ENCODE peak calls at places on chromosomes 12 and 14, in ten cellular contexts. C is left ventricle myocardium superior; Z is CD4-positive, alpha-beta T cell; B is stimulated activated naive B cell treated with anti-CD40 and anti-IgM and Interleukin-4, amounts not matched to agents 10 μg/mL and 1 μg/mL and 100 μg/mL, for 72 hours; K is Right ventricle myocardium inferior; M is natural killer cell; N is lower lobe of right lung; J is CD4-positive, CD25-positive, alpha-beta regulatory T cell; S is RWPE2; I is body of pancreas. A is an unnamed sample.

GRCh38 chr14:73143003-73143402 is 6.7 kb downstream of the PSEN1 start:
- ATAC-seq in M (no peak), K (no peak), Z (no peak), I (no peak), J (no peak), C (no peak), B (no peak), S (no peak), N (no peak), A (no peak)

GRCh38 chr12:66323017-66323416 is 20.7 kb downstream of the HELB start:
- ATAC-seq in J (no peak), C (no peak), Z (no peak), K (no peak), S (no peak), B (no peak), N (no peak), M (no peak), I (no peak), A (no peak)

GRCh38 chr12:60152756-60153155 is 556.9 kb downstream of the SLC16A7 start:
- ATAC-seq in Z (no peak), C (no peak), M (no peak), B (no peak), K (no peak), S (peak; percentile 88), N (no peak), J (no peak), I (no peak), A (no peak)

GRCh38 chr12:57449375-57449774 is 5.7 kb upstream of the INHBE start:
- ATAC-seq in K (no peak), I (no peak), Z (no peak), B (no peak), J (no peak), N (no peak), M (no peak), S (no peak), C (no peak), A (no peak)

GRCh38 chr12:108854055-108854452 is 3.3 kb downstream of the SSH1 start:
- ATAC-seq in M (no peak), K (no peak), C (peak; percentile 22), I (no peak), S (peak; percentile 23), N (peak; percentile 44), B (no peak), Z (no peak), J (no peak), A (no peak)

GRCh38 chr14:101853455-101854018 is 92.0 kb downstream of the PPP2R5C start:
- ATAC-seq in B (no peak), M (no peak), S (no peak), J (no peak), K (no peak), Z (no peak), I (no peak), N (peak; percentile 47), C (peak; percentile 14), A (no peak)

GRCh38 chr12:54725233-54725843 is 77.2 kb upstream of the DCD start:
- ATAC-seq in I (peak; percentile 59), M (peak; percentile 39), J (no peak), B (peak; percentile 22), C (no peak), S (peak; percentile 17), K (peak; percentile 26), Z (no peak), N (peak; percentile 31), A (no peak)

GRCh38 chr12:10319414-10319813 is 11.7 kb downstream of the KLRD1 start:
- ATAC-seq in N (no peak), K (no peak), I (no peak), M (peak; percentile 2), J (no peak), S (no peak), B (no peak), C (no peak), Z (no peak), A (no peak)

GRCh38 chr12:26198742-26199141 is 3.4 kb downstream of the SSPN start:
- ATAC-seq in N (no peak), B (no peak), S (peak; percentile 68), Z (no peak), K (peak; percentile 43), I (no peak), M (no peak), C (no peak), J (no peak), A (no peak)

GRCh38 chr14:32332415-32333116 is 3.5 kb downstream of the AKAP6 start:
- ATAC-seq in K (no peak), I (no peak), M (no peak), C (no peak), N (no peak), B (no peak), S (peak; percentile 86), J (no peak), Z (no peak), A (peak; percentile 96)

GRCh38 chr14:54335569-54336155 is 61.1 kb upstream of the CDKN3 start:
- ATAC-seq in J (no peak), K (no peak), C (no peak), Z (no peak), M (no peak), I (no peak), S (peak; percentile 19), B (no peak), N (no peak), A (no peak)

GRCh38 chr14:73372529-73372928 is 85.8 kb downstream of the NUMB start:
- ATAC-seq in S (no peak), Z (no peak), I (no peak), N (no peak), C (no peak), J (no peak), K (no peak), B (no peak), M (no peak), A (peak; percentile 77)

GRCh38 chr14:75999511-76000190 is 14.1 kb downstream of the IFT43 start:
- ATAC-seq in K (no peak), M (no peak), Z (no peak), N (no peak), J (no peak), S (no peak), I (no peak), B (no peak), C (no peak), A (no peak)

GRCh38 chr14:25009891-25010290 is 40.1 kb downstream of the STXBP6 start:
- ATAC-seq in N (peak; percentile 50), I (no peak), C (no peak), Z (no peak), B (no peak), K (no peak), M (no peak), J (no peak), S (peak; percentile 33), A (no peak)

GRCh38 chr14:78207414-78207813 is 37.2 kb downstream of the NRXN3 start:
- ATAC-seq in B (no peak), C (no peak), S (no peak), Z (no peak), I (no peak), K (no peak), J (no peak), N (no peak), M (no peak), A (no peak)

A was measured in activated T-helper 17 cell treated with anti-CD3 and anti-CD28 coated beads, Interleukin-2, amount 50 U/mL, for 72 hours.